ENCODE peak calls at places on chromosomes 5 and 9, in eight cellular contexts. C, S, Z, T, U, E, Y and I are unnamed samples. For H3K4me1, the result is how much of the 10 kb centered on the place peaks cover.

GRCh38 chr9:123724211-123724831 is 205.6 kb downstream of the DENND1A start:
- DNase-seq in U (peak), Y (peak), T (no peak), E (no peak), Z (no peak), C (no peak), S (no peak), I (peak)

GRCh38 chr5:74394924-74395880 is 245.3 kb downstream of the ENC1 start:
- DNase-seq in T (no peak), U (no peak), Y (peak), C (no peak), Z (no peak), S (no peak), E (no peak), I (peak)

GRCh38 chr5:84249918-84250635 is 134.6 kb downstream of the EDIL3 start:
- DNase-seq in Y (no peak), Z (no peak), U (peak), T (no peak), E (no peak), S (no peak), C (no peak), I (no peak)

GRCh38 chr9:70563437-70564204 is 149.2 kb upstream of the KLF9 start:
- DNase-seq in Z (no peak), E (no peak), U (peak), T (no peak), S (no peak), Y (peak), C (no peak), I (peak)

GRCh38 chr5:98827161-98827560 is 53.7 kb downstream of the RGMB start:
- DNase-seq in T (no peak), U (peak), C (no peak), Y (peak), E (no peak), S (no peak), Z (no peak), I (peak)

GRCh38 chr9:86350006-86350755 is 4.0 kb downstream of the TUT7 start:
- DNase-seq in C (no peak), T (no peak), Y (no peak), S (no peak), U (no peak), Z (no peak), E (no peak), I (no peak)

GRCh38 chr5:176742246-176743105 is 67.9 kb upstream of the UNC5A start:
- DNase-seq in C (peak), S (peak), E (no peak), U (no peak), T (no peak), Y (no peak), Z (peak), I (no peak)

GRCh38 chr9:86368871-86369521 is 14.8 kb upstream of the TUT7 start:
- DNase-seq in U (peak), C (no peak), Z (no peak), Y (peak), S (no peak), E (no peak), T (no peak), I (no peak)

GRCh38 chr5:138981606-138982005 is 106.5 kb upstream of the LRRTM2 start:
- DNase-seq in Z (no peak), Y (no peak), U (no peak), S (peak), C (peak), E (no peak), T (no peak), I (no peak)

GRCh38 chr5:4191024-4191423 is 595.4 kb downstream of the IRX1 start:
- DNase-seq in E (no peak), U (no peak), T (no peak), Z (no peak), Y (no peak), C (no peak), S (no peak), I (no peak)

GRCh38 chr5:41794478-41794877 is 75.7 kb downstream of the OXCT1 start:
- DNase-seq in U (peak), Y (peak), T (no peak), S (no peak), E (no peak), C (no peak), Z (no peak), I (no peak)

GRCh38 chr9:23322392-23322791 is 503.6 kb downstream of the ELAVL2 start:
- DNase-seq in Y (peak), T (no peak), E (no peak), C (no peak), S (no peak), Z (no peak), U (no peak), I (peak)

GRCh38 chr5:79086116-79086515 is 16.5 kb downstream of the BHMT2 start:
- DNase-seq in Y (no peak), S (no peak), E (no peak), U (no peak), C (no peak), Z (no peak), T (no peak), I (no peak)

DNA sequence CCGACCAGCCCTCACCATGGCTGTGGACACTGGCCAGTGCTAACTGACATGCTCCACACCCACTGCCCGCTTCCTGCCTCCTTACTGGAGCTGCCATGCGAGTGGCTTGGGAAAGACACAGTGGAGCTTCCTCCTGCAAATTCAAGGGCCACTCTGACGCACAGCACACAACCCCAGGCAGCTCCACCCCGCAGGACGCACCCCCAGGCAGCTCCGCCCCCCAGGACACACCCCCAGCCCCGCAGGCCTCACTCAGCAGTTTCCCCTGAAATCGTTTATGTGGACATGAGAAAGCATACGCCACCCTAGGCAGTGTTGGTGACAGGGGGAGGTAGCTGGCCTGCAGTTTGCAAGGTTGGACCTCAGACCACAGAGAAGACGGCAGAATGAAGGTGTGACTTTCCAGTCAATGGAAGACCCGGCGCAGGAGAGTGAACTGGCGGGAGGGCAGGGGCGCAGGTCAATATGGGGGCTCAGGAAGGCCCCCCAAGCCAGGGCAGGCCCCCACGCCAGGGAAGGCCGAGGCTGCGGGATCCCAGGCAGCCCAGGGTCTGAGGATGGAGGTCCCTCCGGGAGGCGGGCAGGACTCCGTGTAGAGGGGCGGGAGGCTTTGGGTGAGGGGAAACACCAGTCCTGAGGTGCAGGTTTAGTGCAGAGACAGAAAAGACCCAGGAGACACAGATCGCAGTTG is 21.6 kb downstream of the LPCAT1 start:
- DNase-seq in T (peak), S (no peak), E (peak), Y (no peak), U (no peak), Z (peak), C (peak), I (no peak)
- H3K4me1 ChIP-seq in T (under half), S (under half), E (under half), Y (under half), U (under half), Z (under half), C (under half), I (half or more)

GRCh38 chr9:130089141-130089540 is 35.4 kb downstream of the GPR107 start:
- DNase-seq in Y (no peak), E (no peak), U (no peak), Z (peak), C (no peak), S (no peak), T (no peak), I (no peak)
- TF ChIP-seq CTCF in Y (no peak), E (no peak), U (no peak), Z (no peak), C (no peak), S (no peak), T (no peak), I (no peak)

GRCh38 chr9:6855860-6856259 is 98.1 kb downstream of the KDM4C start:
- DNase-seq in C (no peak), Y (no peak), U (no peak), S (no peak), Z (no peak), T (no peak), E (no peak), I (no peak)

GRCh38 chr9:6852243-6852963 is 94.6 kb downstream of the KDM4C start:
- DNase-seq in Y (peak), S (no peak), C (no peak), E (no peak), T (no peak), U (peak), Z (no peak), I (no peak)
- H3K27ac ChIP-seq in Y (no peak), S (no peak), C (no peak), E (no peak), T (no peak), U (no peak), Z (no peak), I (no peak)

GRCh38 chr5:61318374-61318773 is 13.7 kb upstream of the ZSWIM6 start:
- DNase-seq in E (no peak), U (no peak), T (no peak), Y (no peak), S (no peak), Z (no peak), C (no peak), I (no peak)

GRCh38 chr5:61322738-61323429 is 9.2 kb upstream of the ZSWIM6 start:
- DNase-seq in E (no peak), Y (no peak), C (no peak), S (no peak), Z (no peak), T (no peak), U (peak), I (no peak)

GRCh38 chr5:61321650-61322049 is 10.4 kb upstream of the ZSWIM6 start:
- DNase-seq in Z (no peak), E (no peak), U (no peak), Y (no peak), C (no peak), S (no peak), T (no peak), I (no peak)

GRCh38 chr5:61320860-61321259 is 11.2 kb upstream of the ZSWIM6 start:
- DNase-seq in E (no peak), C (no peak), Z (no peak), T (no peak), Y (no peak), U (no peak), S (no peak), I (no peak)

DNA sequence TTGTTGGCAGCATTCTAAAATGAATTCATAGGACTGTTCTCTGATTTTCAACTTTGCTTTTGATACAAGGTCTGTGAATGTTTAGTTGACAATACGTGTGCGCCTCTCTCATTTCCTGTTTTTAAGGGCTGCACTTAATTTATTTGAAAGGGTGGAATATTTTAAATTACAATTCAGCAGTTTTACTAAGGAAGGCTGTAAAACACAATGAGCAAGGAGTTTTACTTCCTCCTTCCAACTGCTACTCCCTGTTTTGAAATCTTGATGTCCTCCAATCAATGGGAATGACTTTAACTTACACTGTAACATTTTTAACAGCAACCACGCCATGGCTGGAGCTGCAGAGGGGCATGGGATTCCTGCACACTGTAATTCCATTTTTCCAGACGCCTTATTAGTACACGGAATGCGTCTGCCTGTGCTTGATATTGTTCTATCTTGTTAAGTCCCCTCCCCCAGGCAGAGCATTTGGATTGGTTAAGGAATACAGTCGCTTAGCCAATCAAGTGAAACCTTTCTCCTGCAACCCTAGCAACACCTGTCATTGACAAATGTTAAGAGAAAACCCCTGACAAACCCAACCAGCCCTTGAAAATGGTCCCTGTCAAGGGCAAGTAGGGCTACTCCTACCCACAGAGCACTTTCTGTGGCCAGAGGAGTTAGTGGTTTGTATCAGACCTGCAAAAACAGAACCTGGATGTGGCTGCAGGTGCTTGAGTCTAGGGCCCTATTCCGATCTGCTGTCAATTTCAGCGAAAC is 12.5 kb upstream of the ZSWIM6 start:
- DNase-seq in T (no peak), E (no peak), S (no peak), Z (no peak), Y (no peak), C (no peak), U (no peak), I (peak)
- H3K4me1 ChIP-seq in T (under half), E (under half), S (under half), Z (under half), Y (under half), C (under half), U (under half), I (under half)

GRCh38 chr5:150270546-150271295 is 18.9 kb downstream of the CAMK2A start:
- DNase-seq in E (no peak), Z (no peak), U (no peak), C (no peak), T (no peak), S (no peak), Y (no peak), I (no peak)

GRCh38 chr5:150271296-150271692 is 18.3 kb downstream of the CAMK2A start:
- DNase-seq in T (no peak), Y (no peak), S (no peak), E (no peak), U (no peak), C (no peak), Z (no peak), I (no peak)

GRCh38 chr5:150271923-150272322 is 17.6 kb downstream of the CAMK2A start:
- DNase-seq in E (no peak), C (no peak), U (no peak), Y (no peak), T (no peak), Z (no peak), S (no peak), I (no peak)

GRCh38 chr5:150274811-150275210 is 14.8 kb downstream of the CAMK2A start:
- DNase-seq in C (no peak), Z (no peak), Y (no peak), U (no peak), E (no peak), T (no peak), S (no peak), I (no peak)

GRCh38 chr5:150272531-150272930 is 17.0 kb downstream of the CAMK2A start:
- DNase-seq in U (peak), Y (peak), T (no peak), C (no peak), E (no peak), Z (no peak), S (no peak), I (peak)
- TF ChIP-seq CTCF in U (peak), Y (peak), T (peak), C (no peak), E (no peak), Z (no peak), S (no peak), I (peak)

DNA sequence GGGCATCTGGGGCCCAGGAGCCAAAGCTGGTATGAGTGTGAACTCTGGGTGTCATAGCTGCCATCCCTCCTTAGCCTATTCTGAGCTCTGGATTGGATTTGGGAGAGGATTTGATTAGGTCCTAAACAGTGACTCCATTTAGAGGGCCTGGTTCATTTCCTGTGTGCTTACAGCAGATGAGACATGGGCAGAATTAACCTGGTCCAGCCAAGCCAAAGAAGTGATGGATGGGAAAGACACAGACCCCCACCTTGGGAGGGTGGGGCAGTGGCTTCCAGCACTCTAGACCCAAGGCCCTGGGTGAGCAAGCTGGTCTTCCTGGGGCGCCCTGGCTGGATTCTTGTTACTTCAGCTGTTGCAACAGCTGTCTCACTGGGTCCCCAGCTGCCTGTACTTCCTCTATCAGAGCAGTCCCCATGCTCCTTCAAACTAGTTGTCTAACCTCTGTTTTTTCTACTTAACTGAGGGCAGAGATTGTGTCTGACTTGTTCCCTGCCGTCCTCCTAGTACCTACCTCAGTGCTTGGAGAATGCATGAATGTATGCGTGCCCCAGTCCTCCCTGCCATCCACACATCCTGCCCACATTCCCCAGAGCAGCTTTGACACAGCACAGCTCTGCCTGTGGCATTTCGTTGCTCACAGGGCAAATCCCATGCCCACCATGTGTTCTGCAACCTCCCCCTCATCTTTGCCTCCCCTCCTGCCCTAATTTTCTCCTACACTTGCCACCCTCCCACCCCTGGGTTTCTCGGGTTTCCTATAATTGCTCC is 115.9 kb downstream of the RGS3 start:
- DNase-seq in Y (no peak), Z (no peak), C (peak), U (no peak), T (no peak), S (no peak), E (no peak), I (peak)
- H3K27ac ChIP-seq in Y (peak), Z (peak), C (peak), U (peak), T (peak), S (peak), E (peak), I (peak)

GRCh38 chr5:120600639-120601038 is 136.5 kb downstream of the PRR16 start:
- DNase-seq in E (no peak), T (no peak), S (no peak), Z (no peak), U (no peak), C (no peak), Y (no peak), I (no peak)

GRCh38 chr5:120605325-120606079 is 141.4 kb downstream of the PRR16 start:
- DNase-seq in Z (no peak), C (no peak), E (no peak), S (no peak), Y (no peak), T (no peak), U (no peak), I (no peak)

GRCh38 chr5:120610145-120610544 is 146.0 kb downstream of the PRR16 start:
- DNase-seq in S (no peak), C (no peak), Z (no peak), U (no peak), E (no peak), T (no peak), Y (no peak), I (no peak)

GRCh38 chr5:120609570-120609969 is 145.5 kb downstream of the PRR16 start:
- DNase-seq in C (no peak), S (no peak), E (no peak), T (no peak), U (no peak), Y (no peak), Z (no peak), I (no peak)

GRCh38 chr5:120604898-120605297 is 140.8 kb downstream of the PRR16 start:
- DNase-seq in T (no peak), U (peak), E (no peak), S (no peak), C (no peak), Y (peak), Z (no peak), I (no peak)
- H3K4me1 ChIP-seq in T (under half), U (under half), E (under half), S (under half), C (under half), Y (under half), Z (under half), I (under half)

GRCh38 chr5:62327627-62328026 is 21.6 kb downstream of the KIF2A start:
- DNase-seq in T (no peak), U (no peak), C (no peak), Y (no peak), S (no peak), E (no peak), Z (no peak), I (no peak)
- TF ChIP-seq CTCF in T (no peak), U (no peak), C (no peak), Y (no peak), S (no peak), E (no peak), Z (no peak), I (no peak)